ENCODE peak calls at places on chromosomes 16 and 17, in seven cellular contexts. N is H1, A is SK-N-SH, L is HepG2, Z is K562, S is HCT116, K is GM12878. W is an unnamed sample.

GRCh38 chr17:73861543-73861942 is 217.3 kb upstream of the SDK2 start:
- DNase-seq in N (no peak), A (no peak), L (no peak), Z (no peak), S (no peak), K (no peak), W (no peak)

GRCh38 chr17:28446716-28447395 is 26.6 kb upstream of the SLC13A2 start:
- DNase-seq in N (no peak), A (no peak), L (no peak), Z (no peak), S (no peak), K (no peak), W (no peak)

GRCh38 chr17:46848534-46848933 is 2.8 kb upstream of the WNT9B start:
- DNase-seq in N (no peak), A (no peak), L (no peak), Z (no peak), S (no peak), K (no peak), W (no peak)

GRCh38 chr17:59167571-59168001 is 12.0 kb downstream of the PRR11 start:
- DNase-seq in N (no peak), A (no peak), L (no peak), Z (no peak), S (no peak), K (no peak), W (peak)

GRCh38 chr16:74745109-74745615 is 29.5 kb downstream of the FA2H start:
- DNase-seq in N (no peak), A (no peak), L (no peak), Z (no peak), S (no peak), K (no peak), W (no peak)

GRCh38 chr16:8964462-8964861 is 756 bp upstream of the USP7 start:
- DNase-seq in N (no peak), A (no peak), L (no peak), Z (no peak), S (no peak), K (no peak), W (no peak)

GRCh38 chr17:36778458-36778857 is 158.8 kb upstream of the LHX1 start:
- DNase-seq in N (no peak), A (no peak), L (peak), Z (no peak), S (no peak), K (no peak), W (no peak)

GRCh38 chr16:47944589-47944988 is 211.2 kb downstream of the ABCC12 start:
- DNase-seq in N (no peak), A (no peak), L (no peak), Z (no peak), S (no peak), K (no peak), W (no peak)

GRCh38 chr17:60573139-60573975 is 26.6 kb upstream of the PPM1D start:
- DNase-seq in N (no peak), A (no peak), L (peak), Z (no peak), S (no peak), K (no peak), W (peak)

GRCh38 chr17:3043737-3044365 is 19.6 kb downstream of the OR1D5 start:
- DNase-seq in N (no peak), A (no peak), L (peak), Z (peak), S (no peak), K (no peak), W (no peak)

GRCh38 chr16:13630292-13630850 is 289.6 kb upstream of the ERCC4 start:
- DNase-seq in N (no peak), A (no peak), L (no peak), Z (no peak), S (no peak), K (no peak), W (no peak)

GRCh38 chr16:69276143-69277115 is 34.7 kb upstream of the VPS4A start:
- DNase-seq in N (no peak), A (peak), L (no peak), Z (no peak), S (no peak), K (no peak), W (no peak)

GRCh38 chr17:70169707-70170597 is 620 bp downstream of the KCNJ2 start:
- DNase-seq in N (no peak), A (no peak), L (no peak), Z (no peak), S (no peak), K (no peak), W (peak)

DNA sequence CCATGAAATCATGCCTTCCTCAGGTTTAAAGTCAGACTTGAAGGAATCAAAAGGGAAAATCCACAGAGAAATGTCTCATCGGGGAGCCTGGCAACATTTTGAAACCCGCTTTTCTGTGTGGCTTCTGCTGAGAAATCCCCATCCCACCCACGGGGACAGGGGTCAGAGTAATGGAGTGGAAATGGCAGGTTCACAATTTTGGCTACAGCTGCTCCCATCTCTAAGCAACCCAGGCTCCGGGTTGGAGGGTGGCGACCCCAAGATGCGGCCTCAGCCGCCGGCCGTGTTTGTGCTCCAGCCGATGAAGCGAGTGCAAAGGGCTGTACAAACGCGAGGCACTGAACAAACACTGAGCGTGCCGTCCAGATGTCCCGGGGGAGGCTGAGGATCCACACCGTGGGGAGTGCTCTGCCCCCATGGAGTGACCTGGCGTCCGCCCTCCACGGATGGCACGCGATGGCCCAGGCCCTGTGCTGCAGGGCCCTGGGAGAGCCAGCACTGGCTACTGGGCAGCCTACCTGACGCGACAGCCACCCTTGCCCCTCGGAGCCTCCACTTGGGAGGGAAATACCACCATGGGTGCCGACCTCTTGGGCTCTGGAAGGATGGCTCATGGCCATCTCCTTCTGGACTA is 22.2 kb downstream of the SLC43A2 start:
- DNase-seq in N (no peak), A (no peak), L (no peak), Z (no peak), S (no peak), K (no peak), W (no peak)
- TF ChIP-seq POLR2AphosphoS5 in N (no peak), A (no peak), L (no peak), Z (no peak), S (no peak), K (no peak), W (no peak)

GRCh38 chr17:50279181-50279526 is 4.9 kb downstream of the TMEM92 start:
- DNase-seq in N (no peak), A (no peak), L (no peak), Z (no peak), S (no peak), K (no peak), W (peak)
- TF ChIP-seq MAX in N (no peak), A (no peak), L (no peak), Z (no peak), S (no peak), K (no peak), W (no peak)

DNA sequence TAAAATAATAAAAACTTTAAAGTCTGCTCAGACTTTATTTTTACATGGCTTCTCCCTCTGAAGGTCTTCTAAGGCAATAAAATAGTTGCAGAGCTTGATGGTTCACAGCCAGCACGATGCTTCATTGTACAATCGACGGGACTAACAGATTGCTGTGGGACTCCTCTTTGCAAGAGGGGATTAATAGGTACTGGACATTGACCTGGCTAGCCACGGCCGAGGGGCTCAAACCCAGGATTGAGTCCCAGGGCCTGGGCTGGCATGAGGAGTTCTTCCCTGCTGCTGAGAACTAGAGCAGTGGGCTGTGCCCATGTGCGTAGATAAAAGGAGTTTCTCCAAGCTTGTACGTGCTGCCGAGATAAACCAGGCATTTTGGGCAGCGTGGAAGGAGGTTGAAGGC is 23.6 kb upstream of the GAN start:
- DNase-seq in N (no peak), A (no peak), L (no peak), Z (no peak), S (no peak), K (no peak), W (no peak)
- TF ChIP-seq POLR2AphosphoS5 in N (no peak), A (no peak), L (no peak), Z (no peak), S (no peak), K (no peak), W (no peak)

GRCh38 chr17:17349724-17350106 is 46.5 kb downstream of the NT5M start:
- DNase-seq in N (no peak), A (no peak), L (no peak), Z (no peak), S (no peak), K (no peak), W (no peak)

GRCh38 chr17:17348872-17349723 is 45.9 kb downstream of the NT5M start:
- DNase-seq in N (no peak), A (peak), L (peak), Z (no peak), S (no peak), K (no peak), W (no peak)

GRCh38 chr17:17351356-17351891 is 48.3 kb downstream of the NT5M start:
- DNase-seq in N (no peak), A (no peak), L (no peak), Z (no peak), S (no peak), K (no peak), W (no peak)

GRCh38 chr17:17351901-17352781 is 49.0 kb downstream of the NT5M start:
- DNase-seq in N (no peak), A (peak), L (peak), Z (peak), S (no peak), K (no peak), W (peak)

GRCh38 chr17:17350491-17351355 is 47.5 kb downstream of the NT5M start:
- DNase-seq in N (no peak), A (no peak), L (no peak), Z (no peak), S (no peak), K (no peak), W (no peak)
- TF ChIP-seq MAX in N (no peak), A (no peak), L (no peak), Z (no peak), S (no peak), K (no peak), W (no peak)

GRCh38 chr17:13601776-13602551 is at the start of gene HS3ST3A1:
- DNase-seq in N (peak), A (peak), L (no peak), Z (peak), S (no peak), K (no peak), W (no peak)
- TF ChIP-seq POLR2AphosphoS5 in N (no peak), A (no peak), L (no peak), Z (no peak), S (no peak), K (no peak), W (no peak)

GRCh38 chr17:19341641-19342610 is 20.6 kb downstream of the B9D1 start:
- DNase-seq in N (no peak), A (peak), L (no peak), Z (no peak), S (no peak), K (no peak), W (no peak)
- TF ChIP-seq MAX in N (no peak), A (no peak), L (no peak), Z (no peak), S (no peak), K (no peak), W (no peak)

GRCh38 chr17:45341389-45342158 is 24.8 kb upstream of the MAP3K14 start:
- DNase-seq in N (no peak), A (peak), L (peak), Z (peak), S (peak), K (no peak), W (peak)
- TF ChIP-seq POLR2AphosphoS5 in N (no peak), A (peak), L (no peak), Z (no peak), S (peak), K (no peak), W (peak)

GRCh38 chr17:488993-489757 is 136.6 kb upstream of the RPH3AL start:
- DNase-seq in N (no peak), A (peak), L (peak), Z (no peak), S (peak), K (no peak), W (peak)
- TF ChIP-seq MAX in N (peak), A (no peak), L (peak), Z (peak), S (peak), K (no peak), W (peak)

GRCh38 chr16:88387941-88388627 is 5.3 kb downstream of the ZNF469 start:
- DNase-seq in N (no peak), A (no peak), L (peak), Z (no peak), S (no peak), K (no peak), W (peak)
- TF ChIP-seq POLR2AphosphoS5 in N (no peak), A (no peak), L (no peak), Z (no peak), S (no peak), K (no peak), W (no peak)